ENCODE peak calls at places on chromosomes 12 and 14, in five cellular contexts. One of them, this sample, is unnamed.

GRCh38 chr14:55297611-55298323 is 26.5 kb downstream of the FBXO34 start:
- DNase-seq in mammary epithelial cell: peak
- DNase-seq in cardiac muscle cell: no peak
- DNase-seq in naive thymus-derived CD4-positive, alpha-beta T cell: peak
- DNase-seq in tibial artery: no peak
- DNase-seq in this sample: no peak

GRCh38 chr12:94509317-94509716 is 49.6 kb upstream of the CEP83 start:
- DNase-seq in mammary epithelial cell: no peak
- DNase-seq in naive thymus-derived CD4-positive, alpha-beta T cell: no peak
- DNase-seq in tibial artery: no peak
- DNase-seq in cardiac muscle cell: peak
- DNase-seq in this sample: no peak

GRCh38 chr14:24366375-24366663 is 1.7 kb upstream of the NFATC4 start:
- DNase-seq in naive thymus-derived CD4-positive, alpha-beta T cell: no peak
- DNase-seq in cardiac muscle cell: no peak
- DNase-seq in tibial artery: no peak
- DNase-seq in mammary epithelial cell: no peak
- DNase-seq in this sample: no peak

GRCh38 chr14:105073720-105074600 is 8.7 kb upstream of the GPR132 start:
- DNase-seq in mammary epithelial cell: no peak
- DNase-seq in cardiac muscle cell: no peak
- DNase-seq in naive thymus-derived CD4-positive, alpha-beta T cell: no peak
- DNase-seq in tibial artery: no peak
- DNase-seq in this sample: no peak

GRCh38 chr14:72708708-72709475 is 185.0 kb downstream of the DPF3 start:
- DNase-seq in cardiac muscle cell: no peak
- DNase-seq in mammary epithelial cell: peak
- DNase-seq in naive thymus-derived CD4-positive, alpha-beta T cell: no peak
- DNase-seq in tibial artery: no peak
- DNase-seq in this sample: peak

GRCh38 chr12:64099430-64099829 is 122.7 kb downstream of the KICS2 start:
- DNase-seq in tibial artery: no peak
- DNase-seq in mammary epithelial cell: peak
- DNase-seq in naive thymus-derived CD4-positive, alpha-beta T cell: no peak
- DNase-seq in cardiac muscle cell: peak
- DNase-seq in this sample: no peak

GRCh38 chr14:66074546-66074945 is 411.6 kb upstream of the CCDC196 start:
- DNase-seq in cardiac muscle cell: no peak
- DNase-seq in mammary epithelial cell: no peak
- DNase-seq in naive thymus-derived CD4-positive, alpha-beta T cell: no peak
- DNase-seq in tibial artery: no peak
- DNase-seq in this sample: no peak

GRCh38 chr14:59869381-59870255 is 958 bp downstream of the RTN1 start:
- DNase-seq in mammary epithelial cell: no peak
- DNase-seq in naive thymus-derived CD4-positive, alpha-beta T cell: no peak
- DNase-seq in tibial artery: no peak
- DNase-seq in cardiac muscle cell: no peak
- DNase-seq in this sample: peak

GRCh38 chr14:101917413-101918124 is 46.8 kb upstream of the DYNC1H1 start:
- DNase-seq in mammary epithelial cell: no peak
- DNase-seq in naive thymus-derived CD4-positive, alpha-beta T cell: no peak
- DNase-seq in tibial artery: no peak
- DNase-seq in cardiac muscle cell: no peak
- DNase-seq in this sample: no peak

GRCh38 chr12:11847539-11847938 is 198.1 kb downstream of the ETV6 start:
- DNase-seq in cardiac muscle cell: no peak
- DNase-seq in tibial artery: no peak
- DNase-seq in naive thymus-derived CD4-positive, alpha-beta T cell: no peak
- DNase-seq in mammary epithelial cell: no peak
- DNase-seq in this sample: no peak

GRCh38 chr12:124515981-124516380 is 51.4 kb downstream of the NCOR2 start:
- DNase-seq in tibial artery: no peak
- DNase-seq in naive thymus-derived CD4-positive, alpha-beta T cell: no peak
- DNase-seq in cardiac muscle cell: no peak
- DNase-seq in mammary epithelial cell: no peak
- DNase-seq in this sample: no peak

GRCh38 chr14:61148742-61149350 is 132.3 kb downstream of the TMEM30B start:
- DNase-seq in mammary epithelial cell: no peak
- DNase-seq in cardiac muscle cell: no peak
- DNase-seq in naive thymus-derived CD4-positive, alpha-beta T cell: no peak
- DNase-seq in tibial artery: no peak
- DNase-seq in this sample: no peak

GRCh38 chr12:75553398-75553797 is 42.0 kb upstream of the KRR1 start:
- DNase-seq in cardiac muscle cell: no peak
- DNase-seq in naive thymus-derived CD4-positive, alpha-beta T cell: no peak
- DNase-seq in mammary epithelial cell: no peak
- DNase-seq in tibial artery: no peak
- DNase-seq in this sample: no peak

GRCh38 chr14:82626156-82627055 is 1092.8 kb upstream of the SEL1L start:
- DNase-seq in mammary epithelial cell: no peak
- DNase-seq in cardiac muscle cell: no peak
- DNase-seq in tibial artery: no peak
- DNase-seq in naive thymus-derived CD4-positive, alpha-beta T cell: no peak
- DNase-seq in this sample: no peak

GRCh38 chr12:3134526-3135135 is 57.5 kb downstream of the TSPAN9 start:
- DNase-seq in mammary epithelial cell: no peak
- DNase-seq in tibial artery: no peak
- DNase-seq in naive thymus-derived CD4-positive, alpha-beta T cell: no peak
- DNase-seq in cardiac muscle cell: no peak
- DNase-seq in this sample: no peak

GRCh38 chr14:65329911-65330310 is 82.6 kb upstream of the FUT8 start:
- DNase-seq in mammary epithelial cell: no peak
- DNase-seq in naive thymus-derived CD4-positive, alpha-beta T cell: no peak
- DNase-seq in tibial artery: no peak
- DNase-seq in cardiac muscle cell: no peak
- DNase-seq in this sample: no peak

GRCh38 chr12:71166280-71166679 is 8.5 kb upstream of the TSPAN8 start:
- DNase-seq in mammary epithelial cell: no peak
- DNase-seq in cardiac muscle cell: no peak
- DNase-seq in naive thymus-derived CD4-positive, alpha-beta T cell: no peak
- DNase-seq in tibial artery: no peak
- DNase-seq in this sample: no peak

GRCh38 chr12:47779301-47779942 is 6.4 kb downstream of the SLC48A1 start:
- DNase-seq in mammary epithelial cell: peak
- DNase-seq in naive thymus-derived CD4-positive, alpha-beta T cell: peak
- DNase-seq in tibial artery: peak
- DNase-seq in cardiac muscle cell: peak
- DNase-seq in this sample: peak

GRCh38 chr14:20427231-20428009 is 8.5 kb downstream of the KLHL33 start:
- DNase-seq in tibial artery: no peak
- DNase-seq in naive thymus-derived CD4-positive, alpha-beta T cell: no peak
- DNase-seq in mammary epithelial cell: peak
- DNase-seq in cardiac muscle cell: peak
- DNase-seq in this sample: no peak
- H3K27ac ChIP-seq in tibial artery: no peak
- H3K27ac ChIP-seq in naive thymus-derived CD4-positive, alpha-beta T cell: no peak
- H3K27ac ChIP-seq in mammary epithelial cell: no peak
- H3K27ac ChIP-seq in cardiac muscle cell: no peak
- H3K27ac ChIP-seq in this sample: no peak

GRCh38 chr12:78085562-78086182 is 255.0 kb downstream of the NAV3 start:
- DNase-seq in mammary epithelial cell: peak
- DNase-seq in naive thymus-derived CD4-positive, alpha-beta T cell: no peak
- DNase-seq in tibial artery: no peak
- DNase-seq in cardiac muscle cell: peak
- DNase-seq in this sample: no peak

GRCh38 chr12:78087363-78087675 is 256.6 kb downstream of the NAV3 start:
- DNase-seq in tibial artery: no peak
- DNase-seq in naive thymus-derived CD4-positive, alpha-beta T cell: no peak
- DNase-seq in mammary epithelial cell: no peak
- DNase-seq in cardiac muscle cell: no peak
- DNase-seq in this sample: no peak

GRCh38 chr12:78086553-78087362 is 256.1 kb downstream of the NAV3 start:
- DNase-seq in mammary epithelial cell: no peak
- DNase-seq in tibial artery: no peak
- DNase-seq in cardiac muscle cell: no peak
- DNase-seq in naive thymus-derived CD4-positive, alpha-beta T cell: no peak
- DNase-seq in this sample: no peak

DNA sequence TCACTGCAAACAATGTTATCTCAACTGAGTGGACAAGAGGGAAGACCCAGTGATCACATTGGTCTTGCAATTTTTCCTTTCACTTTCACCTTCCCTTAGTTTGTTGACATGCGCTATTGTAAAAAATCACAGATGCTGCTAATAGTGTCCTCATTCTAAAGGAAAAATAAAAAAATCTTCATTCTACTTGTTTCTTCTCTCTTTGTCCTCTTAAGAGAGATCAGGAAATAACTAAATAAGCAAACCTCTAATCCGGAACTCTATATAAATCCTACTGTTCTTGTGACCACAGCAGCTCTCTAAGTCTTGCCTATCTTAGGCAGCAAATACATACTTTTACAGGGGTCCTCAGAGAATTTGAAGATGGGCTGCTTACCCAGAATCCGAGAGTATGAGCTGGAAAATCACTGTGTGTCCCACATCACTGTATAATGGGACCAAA is 257.7 kb downstream of the NAV3 start:
- DNase-seq in cardiac muscle cell: peak
- DNase-seq in tibial artery: no peak
- DNase-seq in naive thymus-derived CD4-positive, alpha-beta T cell: no peak
- DNase-seq in mammary epithelial cell: no peak
- DNase-seq in this sample: no peak
- H3K27ac ChIP-seq in cardiac muscle cell: no peak
- H3K27ac ChIP-seq in tibial artery: no peak
- H3K27ac ChIP-seq in naive thymus-derived CD4-positive, alpha-beta T cell: no peak
- H3K27ac ChIP-seq in mammary epithelial cell: no peak
- H3K27ac ChIP-seq in this sample: peak

GRCh38 chr12:69822205-69822860 is 2.7 kb upstream of the MYRFL start:
- DNase-seq in tibial artery: no peak
- DNase-seq in mammary epithelial cell: no peak
- DNase-seq in naive thymus-derived CD4-positive, alpha-beta T cell: no peak
- DNase-seq in cardiac muscle cell: no peak
- DNase-seq in this sample: no peak
- H3K27ac ChIP-seq in tibial artery: no peak
- H3K27ac ChIP-seq in mammary epithelial cell: no peak
- H3K27ac ChIP-seq in naive thymus-derived CD4-positive, alpha-beta T cell: no peak
- H3K27ac ChIP-seq in cardiac muscle cell: no peak
- H3K27ac ChIP-seq in this sample: peak

GRCh38 chr14:95304342-95304741 is 15.4 kb downstream of the CLMN start:
- DNase-seq in cardiac muscle cell: no peak
- DNase-seq in naive thymus-derived CD4-positive, alpha-beta T cell: no peak
- DNase-seq in mammary epithelial cell: no peak
- DNase-seq in tibial artery: no peak
- DNase-seq in this sample: no peak
- H3K27ac ChIP-seq in cardiac muscle cell: no peak
- H3K27ac ChIP-seq in naive thymus-derived CD4-positive, alpha-beta T cell: no peak
- H3K27ac ChIP-seq in mammary epithelial cell: no peak
- H3K27ac ChIP-seq in tibial artery: no peak
- H3K27ac ChIP-seq in this sample: peak

This sample was measured in substantia nigra.